ENCODE peak calls at places on chromosome 18, in six cellular contexts. One of them, this sample, is unnamed. For H3K36me3, the result is how much of the 10 kb centered on the place peaks cover.

GRCh38 chr18:13291299-13291698 is 72.7 kb downstream of the LDLRAD4 start:
- DNase-seq in HCT116: no peak
- DNase-seq in Panc1: no peak
- DNase-seq in HepG2: no peak
- DNase-seq in GM12878: no peak
- DNase-seq in K562: no peak
- DNase-seq in this sample: no peak

GRCh38 chr18:34493099-34493544 is 217.0 kb upstream of the DTNA start:
- DNase-seq in HCT116: no peak
- DNase-seq in Panc1: no peak
- DNase-seq in HepG2: peak
- DNase-seq in GM12878: no peak
- DNase-seq in K562: no peak
- DNase-seq in this sample: peak

GRCh38 chr18:48034651-48035555 is 104.4 kb upstream of the SMAD2 start:
- DNase-seq in HCT116: no peak
- DNase-seq in Panc1: no peak
- DNase-seq in HepG2: no peak
- DNase-seq in GM12878: no peak
- DNase-seq in K562: no peak
- DNase-seq in this sample: no peak

GRCh38 chr18:74806700-74807416 is 209.2 kb downstream of the ZNF407 start:
- DNase-seq in HCT116: peak
- DNase-seq in Panc1: peak
- DNase-seq in HepG2: peak
- DNase-seq in GM12878: peak
- DNase-seq in K562: no peak
- DNase-seq in this sample: no peak

GRCh38 chr18:48080546-48080945 is 150.1 kb upstream of the SMAD2 start:
- DNase-seq in HCT116: no peak
- DNase-seq in Panc1: no peak
- DNase-seq in HepG2: no peak
- DNase-seq in GM12878: no peak
- DNase-seq in K562: no peak
- DNase-seq in this sample: no peak

GRCh38 chr18:5895300-5895885 is at the start of gene TMEM200C:
- DNase-seq in HCT116: no peak
- DNase-seq in Panc1: no peak
- DNase-seq in HepG2: no peak
- DNase-seq in GM12878: no peak
- DNase-seq in K562: no peak
- DNase-seq in this sample: peak

GRCh38 chr18:13390196-13390595 is 171.6 kb downstream of the LDLRAD4 start:
- DNase-seq in HCT116: no peak
- DNase-seq in Panc1: no peak
- DNase-seq in HepG2: no peak
- DNase-seq in GM12878: no peak
- DNase-seq in K562: no peak
- DNase-seq in this sample: no peak

GRCh38 chr18:66495844-66496243 is 108.0 kb downstream of the CDH19 start:
- DNase-seq in HCT116: no peak
- DNase-seq in Panc1: no peak
- DNase-seq in HepG2: peak
- DNase-seq in GM12878: no peak
- DNase-seq in K562: peak
- DNase-seq in this sample: peak

DNA sequence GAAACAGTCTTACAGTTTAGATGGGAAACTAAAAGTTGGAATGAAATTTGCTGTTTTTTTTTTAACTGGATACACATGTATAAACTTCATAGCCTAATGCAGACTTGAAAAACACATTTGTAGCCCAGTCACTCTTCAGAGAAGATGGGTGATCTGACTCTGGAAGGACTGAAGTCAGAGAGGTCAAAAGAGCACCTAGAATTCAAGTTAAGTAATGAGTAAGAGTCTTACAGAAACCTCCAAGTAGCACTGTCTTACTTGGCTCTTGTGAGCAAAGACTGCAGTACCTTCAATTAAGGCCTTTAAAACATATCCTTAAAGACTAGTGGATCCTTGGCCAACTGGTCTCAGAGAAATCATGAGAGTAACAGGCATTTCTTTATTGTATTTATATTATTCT is 41.9 kb downstream of the TRAPPC8 start:
- DNase-seq in HCT116: no peak
- DNase-seq in Panc1: no peak
- DNase-seq in HepG2: no peak
- DNase-seq in GM12878: no peak
- DNase-seq in K562: no peak
- DNase-seq in this sample: no peak
- H3K36me3 ChIP-seq in HCT116: under half
- H3K36me3 ChIP-seq in Panc1: under half
- H3K36me3 ChIP-seq in HepG2: half or more
- H3K36me3 ChIP-seq in GM12878: under half
- H3K36me3 ChIP-seq in K562: half or more
- H3K36me3 ChIP-seq in this sample: under half

GRCh38 chr18:71673498-71673897 is 870.6 kb downstream of the CBLN2 start:
- DNase-seq in HCT116: no peak
- DNase-seq in Panc1: no peak
- DNase-seq in HepG2: no peak
- DNase-seq in GM12878: no peak
- DNase-seq in K562: no peak
- DNase-seq in this sample: no peak
- TF ChIP-seq REST in HCT116: no peak
- TF ChIP-seq REST in Panc1: no peak
- TF ChIP-seq REST in HepG2: no peak
- TF ChIP-seq REST in GM12878: no peak
- TF ChIP-seq REST in K562: no peak
- TF ChIP-seq REST in this sample: no peak

GRCh38 chr18:79706658-79707057 is 27.1 kb downstream of the CTDP1 start:
- DNase-seq in HCT116: no peak
- DNase-seq in Panc1: no peak
- DNase-seq in HepG2: no peak
- DNase-seq in GM12878: no peak
- DNase-seq in K562: no peak
- DNase-seq in this sample: no peak
- H3K36me3 ChIP-seq in HCT116: under half
- H3K36me3 ChIP-seq in Panc1: under half
- H3K36me3 ChIP-seq in HepG2: half or more
- H3K36me3 ChIP-seq in GM12878: under half
- H3K36me3 ChIP-seq in K562: under half
- H3K36me3 ChIP-seq in this sample: under half

DNA sequence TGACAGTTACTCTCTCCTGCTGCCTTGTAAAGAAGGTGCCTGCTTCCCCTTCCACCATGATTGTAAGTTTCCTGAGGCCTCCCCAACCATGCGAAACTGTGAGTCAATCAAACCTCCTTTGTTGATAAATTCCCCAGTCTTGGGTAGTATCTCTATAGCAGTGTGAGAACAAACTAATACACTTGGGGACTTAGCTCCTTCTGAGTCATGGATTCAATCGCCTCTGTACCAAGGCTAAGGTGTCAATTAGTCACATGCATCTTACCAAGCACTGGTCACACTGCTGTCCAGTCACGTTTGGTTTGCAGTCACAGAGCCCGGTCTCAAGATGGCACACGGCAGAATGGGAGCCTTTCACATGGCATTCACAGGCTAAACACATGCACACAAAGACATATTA is 100.6 kb downstream of the LAMA1 start:
- DNase-seq in HCT116: no peak
- DNase-seq in Panc1: no peak
- DNase-seq in HepG2: no peak
- DNase-seq in GM12878: no peak
- DNase-seq in K562: no peak
- DNase-seq in this sample: no peak
- TF ChIP-seq REST in HCT116: no peak
- TF ChIP-seq REST in Panc1: no peak
- TF ChIP-seq REST in HepG2: no peak
- TF ChIP-seq REST in GM12878: no peak
- TF ChIP-seq REST in K562: no peak
- TF ChIP-seq REST in this sample: no peak

This sample was measured in GM23338.